ENCODE peak calls at places on chromosomes 7 and 10, in four cellular contexts. X, S, M and V are unnamed samples.

GRCh38 chr10:106682175-106682574 is 482.3 kb downstream of the SORCS1 start:
- DNase-seq in M (no peak), X (no peak), S (peak; percentile 3), V (no peak)

GRCh38 chr10:126062132-126063032 is 166.0 kb downstream of the FANK1 start:
- DNase-seq in S (peak; percentile 96), M (peak; percentile 97), X (peak; percentile 89), V (peak; percentile 93)

GRCh38 chr10:130967784-130968183 is 343.7 kb downstream of the TCERG1L start:
- DNase-seq in S (no peak), M (no peak), X (no peak), V (no peak)

GRCh38 chr7:77731716-77732115 is 35.5 kb downstream of the RSBN1L start:
- DNase-seq in M (no peak), S (no peak), X (no peak), V (no peak)

GRCh38 chr7:30531286-30531685 is 26.7 kb upstream of the GGCT start:
- DNase-seq in M (no peak), S (no peak), X (no peak), V (no peak)

GRCh38 chr10:43781480-43782361 is 133.0 kb upstream of the ZNF32 start:
- DNase-seq in M (no peak), S (no peak), X (no peak), V (no peak)

GRCh38 chr7:159118623-159119022 is 26.0 kb downstream of the VIPR2 start:
- DNase-seq in M (no peak), S (no peak), X (no peak), V (peak; percentile 39)

GRCh38 chr10:77643795-77644468 is 6.3 kb upstream of the KCNMA1 start:
- DNase-seq in M (no peak), S (peak; percentile 80), X (no peak), V (no peak)

GRCh38 chr10:71780161-71780560 is 6.8 kb upstream of the VSIR start:
- DNase-seq in S (no peak), M (no peak), X (no peak), V (no peak)

GRCh38 chr7:145557805-145558204 is 558.8 kb upstream of the CNTNAP2 start:
- DNase-seq in X (no peak), S (no peak), M (no peak), V (no peak)

GRCh38 chr7:132655071-132655761 is 78.9 kb upstream of the PLXNA4 start:
- DNase-seq in S (peak; percentile 76), M (peak; percentile 57), X (no peak), V (peak; percentile 70)

GRCh38 chr7:100585511-100586265 is at the start of gene LRCH4:
- DNase-seq in M (no peak), S (no peak), X (no peak), V (peak; percentile 68)

GRCh38 chr10:73251683-73252444 is 580 bp downstream of the MRPS16 start:
- DNase-seq in M (no peak), S (peak; percentile 39), X (no peak), V (no peak)

GRCh38 chr7:147805996-147806576 is 784.5 kb upstream of the C7orf33 start:
- DNase-seq in X (no peak), S (no peak), M (no peak), V (no peak)

GRCh38 chr10:117413928-117414618 is 38.8 kb upstream of the PDZD8 start:
- DNase-seq in M (no peak), S (peak; percentile 14), X (peak; percentile 74), V (no peak)

GRCh38 chr7:90648834-90649233 is 52.7 kb downstream of the CDK14 start:
- DNase-seq in S (no peak), M (no peak), X (no peak), V (no peak)

GRCh38 chr10:46232084-46232483 is 54.7 kb upstream of the ANTXRL start:
- DNase-seq in S (no peak), M (no peak), X (peak; percentile 17), V (no peak)

GRCh38 chr7:142873281-142873784 is 12.2 kb downstream of the TRPV6 start:
- DNase-seq in S (peak; percentile 15), X (no peak), M (no peak), V (no peak)

GRCh38 chr7:145016068-145016467 is 180.2 kb upstream of the TPK1 start:
- DNase-seq in M (no peak), S (no peak), X (no peak), V (no peak)

GRCh38 chr10:132640326-132641125 is 102.9 kb downstream of the INPP5A start:
- DNase-seq in M (no peak), S (no peak), X (peak; percentile 34), V (no peak)

GRCh38 chr7:43879477-43879876 is 10.2 kb upstream of the MRPS24 start:
- DNase-seq in S (peak; percentile 89), X (no peak), M (no peak), V (no peak)